ENCODE peak calls at places on chromosomes 6 and 20, in five cellular contexts. One of them, this sample, is unnamed.

GRCh38 chr6:14921170-14921569 is 324.7 kb upstream of the JARID2 start:
- DNase-seq in AG09319: no peak
- DNase-seq in EH: no peak
- DNase-seq in activated T-cell treated with anti-CD3 and anti-CD28 coated beads for 1 hour: no peak
- DNase-seq in uterus: peak; percentile 21
- DNase-seq in this sample: no peak

GRCh38 chr6:121430514-121431460 is 4.7 kb upstream of the GJA1 start:
- DNase-seq in AG09319: peak; percentile 16
- DNase-seq in EH: peak; percentile 58
- DNase-seq in activated T-cell treated with anti-CD3 and anti-CD28 coated beads for 1 hour: no peak
- DNase-seq in uterus: no peak
- DNase-seq in this sample: peak; percentile 78

GRCh38 chr6:168318090-168318489 is 1.5 kb downstream of the DACT2 start:
- DNase-seq in AG09319: no peak
- DNase-seq in EH: no peak
- DNase-seq in activated T-cell treated with anti-CD3 and anti-CD28 coated beads for 1 hour: no peak
- DNase-seq in uterus: no peak
- DNase-seq in this sample: no peak

GRCh38 chr6:89921691-89922090 is 27.4 kb downstream of the GJA10 start:
- DNase-seq in AG09319: no peak
- DNase-seq in EH: no peak
- DNase-seq in activated T-cell treated with anti-CD3 and anti-CD28 coated beads for 1 hour: no peak
- DNase-seq in uterus: no peak
- DNase-seq in this sample: no peak

GRCh38 chr6:5294392-5295211 is 33.3 kb downstream of the FARS2 start:
- DNase-seq in AG09319: no peak
- DNase-seq in EH: no peak
- DNase-seq in activated T-cell treated with anti-CD3 and anti-CD28 coated beads for 1 hour: no peak
- DNase-seq in uterus: no peak
- DNase-seq in this sample: no peak

GRCh38 chr6:56433119-56433518 is 185.7 kb upstream of the COL21A1 start:
- DNase-seq in AG09319: no peak
- DNase-seq in EH: no peak
- DNase-seq in activated T-cell treated with anti-CD3 and anti-CD28 coated beads for 1 hour: no peak
- DNase-seq in uterus: no peak
- DNase-seq in this sample: no peak

GRCh38 chr6:80959034-80959433 is 793.4 kb downstream of the TENT5A start:
- DNase-seq in AG09319: no peak
- DNase-seq in EH: no peak
- DNase-seq in activated T-cell treated with anti-CD3 and anti-CD28 coated beads for 1 hour: no peak
- DNase-seq in uterus: no peak
- DNase-seq in this sample: no peak

GRCh38 chr20:46388945-46389344 is 17.5 kb downstream of the ELMO2 start:
- DNase-seq in AG09319: no peak
- DNase-seq in EH: no peak
- DNase-seq in activated T-cell treated with anti-CD3 and anti-CD28 coated beads for 1 hour: no peak
- DNase-seq in uterus: no peak
- DNase-seq in this sample: no peak

GRCh38 chr6:115618311-115618710 is 442.4 kb downstream of the FRK start:
- DNase-seq in AG09319: no peak
- DNase-seq in EH: peak; percentile 31
- DNase-seq in activated T-cell treated with anti-CD3 and anti-CD28 coated beads for 1 hour: no peak
- DNase-seq in uterus: no peak
- DNase-seq in this sample: no peak

GRCh38 chr20:18428490-18429173 is 38.2 kb downstream of the DZANK1 start:
- DNase-seq in AG09319: no peak
- DNase-seq in EH: peak; percentile 70
- DNase-seq in activated T-cell treated with anti-CD3 and anti-CD28 coated beads for 1 hour: no peak
- DNase-seq in uterus: peak; percentile 31
- DNase-seq in this sample: peak; percentile 76

GRCh38 chr6:73394577-73395354 is at the start of gene DDX43:
- DNase-seq in AG09319: peak; percentile 18
- DNase-seq in EH: no peak
- DNase-seq in activated T-cell treated with anti-CD3 and anti-CD28 coated beads for 1 hour: peak; percentile 37
- DNase-seq in uterus: peak; percentile 50
- DNase-seq in this sample: peak; percentile 82

GRCh38 chr20:61253264-61253639 is 1.2 kb downstream of the CDH4 start:
- DNase-seq in AG09319: no peak
- DNase-seq in EH: peak; percentile 35
- DNase-seq in activated T-cell treated with anti-CD3 and anti-CD28 coated beads for 1 hour: no peak
- DNase-seq in uterus: no peak
- DNase-seq in this sample: peak; percentile 52

GRCh38 chr6:84687487-84687886 is 76.9 kb downstream of the TBX18 start:
- DNase-seq in AG09319: no peak
- DNase-seq in EH: peak; percentile 70
- DNase-seq in activated T-cell treated with anti-CD3 and anti-CD28 coated beads for 1 hour: no peak
- DNase-seq in uterus: no peak
- DNase-seq in this sample: peak; percentile 63

GRCh38 chr20:1227121-1227582 is 1.3 kb downstream of the RAD21L1 start:
- DNase-seq in AG09319: no peak
- DNase-seq in EH: no peak
- DNase-seq in activated T-cell treated with anti-CD3 and anti-CD28 coated beads for 1 hour: no peak
- DNase-seq in uterus: no peak
- DNase-seq in this sample: no peak

GRCh38 chr20:56202493-56203077 is 45.9 kb upstream of the MC3R start:
- DNase-seq in AG09319: no peak
- DNase-seq in EH: peak; percentile 1
- DNase-seq in activated T-cell treated with anti-CD3 and anti-CD28 coated beads for 1 hour: no peak
- DNase-seq in uterus: no peak
- DNase-seq in this sample: peak; percentile 28

This sample was measured in choroid plexus epithelial cell.